ENCODE peak calls at places on chromosomes 2 and 18, in four cellular contexts. J is pancreas, C is SJSA1, K is GM23248. A is an unnamed sample.

GRCh38 chr2:49858657-49859056 is 704.3 kb upstream of the FSHR start:
- DNase-seq in J (no peak), C (no peak), K (no peak), A (no peak)

GRCh38 chr2:144102386-144102785 is 417.5 kb downstream of the ZEB2 start:
- DNase-seq in J (no peak), C (no peak), K (no peak), A (no peak)

GRCh38 chr2:25829377-25829704 is 48.9 kb downstream of the ASXL2 start:
- DNase-seq in J (no peak), C (no peak), K (no peak), A (no peak)

GRCh38 chr2:236972491-236973379 is 113.0 kb upstream of the COPS8 start:
- DNase-seq in J (no peak), C (peak), K (peak), A (no peak)

GRCh38 chr2:135043345-135043744 is 3.9 kb downstream of the MAP3K19 start:
- DNase-seq in J (no peak), C (no peak), K (peak), A (no peak)

GRCh38 chr18:39806519-39806918 is 2148.5 kb upstream of the PIK3C3 start:
- DNase-seq in J (no peak), C (no peak), K (peak), A (no peak)

GRCh38 chr18:415627-416612 is 84.6 kb downstream of the COLEC12 start:
- DNase-seq in J (no peak), C (no peak), K (peak), A (no peak)

GRCh38 chr2:190443055-190443454 is 34.9 kb downstream of the MFSD6 start:
- DNase-seq in J (no peak), C (no peak), K (peak), A (no peak)

GRCh38 chr2:102037681-102038080 is 45.9 kb downstream of the IL1R2 start:
- DNase-seq in J (no peak), C (no peak), K (peak), A (no peak)
- H3K27ac ChIP-seq in J (peak), C (no peak), K (peak), A (no peak)

DNA sequence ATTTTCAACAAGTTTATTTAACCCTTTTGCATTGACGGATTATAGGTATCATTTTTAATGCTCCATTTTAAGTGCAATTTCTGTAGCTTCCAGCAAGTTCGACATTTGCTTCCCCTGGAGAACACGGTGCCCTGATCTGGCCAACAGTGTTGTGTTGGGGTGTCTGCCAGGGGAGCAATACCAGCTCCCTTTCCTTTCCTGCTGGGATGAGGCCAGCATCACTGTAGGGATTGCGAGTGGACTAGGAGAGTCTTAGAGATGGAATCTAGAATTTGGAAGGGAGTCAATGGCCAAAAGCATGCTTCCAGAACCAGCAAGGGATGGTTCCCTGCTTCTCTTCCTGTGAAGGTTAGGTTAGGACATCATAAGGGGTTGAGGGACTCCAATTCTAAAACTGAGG is 135.2 kb downstream of the RTN4 start:
- DNase-seq in J (no peak), C (no peak), K (no peak), A (no peak)
- H3K27ac ChIP-seq in J (no peak), C (no peak), K (no peak), A (no peak)

GRCh38 chr2:211591456-211591855 is 947.1 kb downstream of the ERBB4 start:
- DNase-seq in J (no peak), C (no peak), K (no peak), A (no peak)
- H3K27ac ChIP-seq in J (no peak), C (no peak), K (no peak), A (no peak)

GRCh38 chr18:10124071-10124470 is 210.3 kb downstream of the VAPA start:
- DNase-seq in J (no peak), C (no peak), K (no peak), A (no peak)

GRCh38 chr18:10121028-10121427 is 207.2 kb downstream of the VAPA start:
- DNase-seq in J (no peak), C (no peak), K (no peak), A (no peak)

GRCh38 chr18:10120622-10121021 is 206.8 kb downstream of the VAPA start:
- DNase-seq in J (no peak), C (no peak), K (no peak), A (no peak)

GRCh38 chr18:10123006-10123950 is 209.5 kb downstream of the VAPA start:
- DNase-seq in J (no peak), C (no peak), K (no peak), A (no peak)

GRCh38 chr18:10122116-10122515 is 208.3 kb downstream of the VAPA start:
- DNase-seq in J (no peak), C (no peak), K (peak), A (no peak)
- H3K27ac ChIP-seq in J (peak), C (no peak), K (peak), A (no peak)

DNA sequence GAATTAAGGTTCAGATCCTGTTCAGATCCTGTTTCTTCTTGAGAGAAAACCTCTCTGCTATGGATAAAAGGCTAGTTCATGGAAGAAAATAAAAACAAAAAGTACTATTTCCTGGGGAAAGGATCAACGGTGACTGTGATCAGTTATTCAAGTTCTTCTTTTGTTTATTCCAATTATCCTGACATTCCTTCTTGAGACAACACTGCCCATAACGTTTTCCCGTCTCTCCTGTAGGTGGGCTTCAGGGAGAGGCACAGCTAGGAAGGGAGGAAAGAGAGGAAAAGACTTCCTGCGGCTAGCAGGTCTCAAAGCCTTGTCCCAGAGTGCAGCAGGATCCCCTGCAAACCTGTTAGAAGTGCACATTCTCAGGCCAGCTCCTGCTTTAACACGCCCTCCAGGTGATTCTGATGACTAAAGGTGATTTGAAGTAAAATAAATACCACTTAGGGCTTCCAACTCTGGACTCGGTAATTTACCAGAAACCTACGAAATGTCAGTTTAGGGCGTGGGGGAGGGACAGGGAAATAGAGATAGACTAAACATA is 4.5 kb upstream of the FHL2 start:
- DNase-seq in J (no peak), C (no peak), K (no peak), A (no peak)
- H3K27ac ChIP-seq in J (no peak), C (peak), K (peak), A (no peak)

GRCh38 chr18:43236921-43237320 is 40.4 kb downstream of the SYT4 start:
- DNase-seq in J (no peak), C (no peak), K (no peak), A (no peak)
- H3K27ac ChIP-seq in J (no peak), C (no peak), K (no peak), A (no peak)

A was measured in caudate nucleus.